ENCODE peak calls at places on chromosomes 7 and 10, in four cellular contexts. E is HepG2, V is SK-N-SH, W is GM12878. P is an unnamed sample.

GRCh38 chr10:73218466-73219191 is 28.4 kb downstream of the DNAJC9 start:
- DNase-seq in W (no peak), E (peak; percentile 35), V (peak; percentile 7), P (peak; percentile 11)

GRCh38 chr10:125448596-125448995 is 234.4 kb downstream of the TEX36 start:
- DNase-seq in V (peak; percentile 21), E (peak; percentile 5), W (no peak), P (peak; percentile 53)

GRCh38 chr10:74371696-74372095 is 220.7 kb downstream of the ADK start:
- DNase-seq in E (no peak), V (no peak), W (no peak), P (no peak)

GRCh38 chr10:26215923-26216576 is 524 bp upstream of the GAD2 start:
- DNase-seq in V (peak; percentile 50), E (no peak), W (no peak), P (peak; percentile 25)

GRCh38 chr10:24162236-24162635 is 46.7 kb upstream of the KIAA1217 start:
- DNase-seq in W (no peak), V (no peak), E (no peak), P (no peak)

GRCh38 chr7:1081931-1082401 is 5.9 kb upstream of the GPER1 start:
- DNase-seq in E (no peak), W (no peak), V (peak; percentile 90), P (no peak)

GRCh38 chr7:14902589-14902963 is at the start of gene DGKB:
- DNase-seq in V (peak; percentile 52), W (no peak), E (no peak), P (no peak)

GRCh38 chr10:71040890-71041590 is 152.7 kb upstream of the PCBD1 start:
- DNase-seq in E (no peak), W (no peak), V (peak; percentile 77), P (no peak)

GRCh38 chr10:48885376-48885775 is 54.3 kb downstream of the LRRC18 start:
- DNase-seq in E (peak; percentile 3), W (no peak), V (peak; percentile 70), P (peak; percentile 43)

GRCh38 chr7:1721047-1721687 is 51.1 kb downstream of the ELFN1 start:
- DNase-seq in V (no peak), E (no peak), W (no peak), P (no peak)

GRCh38 chr10:4941540-4942330 is 21.5 kb upstream of the AKR1C1 start:
- DNase-seq in W (no peak), V (no peak), E (peak; percentile 78), P (peak; percentile 51)

GRCh38 chr7:130418306-130418705 is 22.5 kb downstream of the CEP41 start:
- DNase-seq in V (no peak), W (no peak), E (no peak), P (no peak)

GRCh38 chr7:96979551-96980276 is 25.6 kb upstream of the DLX6 start:
- DNase-seq in E (no peak), W (no peak), V (no peak), P (no peak)

GRCh38 chr10:93139059-93139658 is 65.5 kb downstream of the CYP26A1 start:
- DNase-seq in V (no peak), W (no peak), E (no peak), P (no peak)

GRCh38 chr7:34463830-34464229 is 194.2 kb upstream of the NPSR1 start:
- DNase-seq in W (no peak), E (peak; percentile 11), V (no peak), P (peak; percentile 7)

GRCh38 chr10:93804200-93804599 is 46.5 kb downstream of the LGI1 start:
- DNase-seq in W (no peak), E (no peak), V (no peak), P (no peak)

GRCh38 chr10:71396714-71397339 is at the start of gene CDH23:
- DNase-seq in E (no peak), W (no peak), V (peak; percentile 88), P (peak; percentile 54)

GRCh38 chr7:47389171-47389922 is 192.6 kb downstream of the TNS3 start:
- DNase-seq in W (no peak), V (no peak), E (no peak), P (no peak)

GRCh38 chr10:36114141-36114540 is 472.0 kb upstream of the FZD8 start:
- DNase-seq in V (no peak), E (no peak), W (no peak), P (no peak)

GRCh38 chr7:70660154-70660818 is 471.7 kb upstream of the GALNT17 start:
- DNase-seq in V (no peak), E (no peak), W (no peak), P (no peak)

GRCh38 chr7:7369134-7369533 is 166.5 kb downstream of the COL28A1 start:
- DNase-seq in V (no peak), W (no peak), E (no peak), P (no peak)

GRCh38 chr10:15897282-15897681 is 37.0 kb upstream of the MINDY3 start:
- DNase-seq in W (no peak), E (no peak), V (no peak), P (peak; percentile 36)

GRCh38 chr10:13801156-13801906 is 214.6 kb downstream of the PRPF18 start:
- DNase-seq in W (no peak), E (no peak), V (no peak), P (no peak)

GRCh38 chr7:130865408-130866236 is 131.6 kb upstream of the KLF14 start:
- DNase-seq in V (no peak), W (no peak), E (no peak), P (no peak)

GRCh38 chr10:93383562-93383981 is 98.6 kb downstream of the MYOF start:
- DNase-seq in E (no peak), W (no peak), V (no peak), P (no peak)

GRCh38 chr7:143901360-143901709 is 641 bp downstream of the TCAF1 start:
- DNase-seq in V (no peak), W (no peak), E (peak; percentile 25), P (peak; percentile 12)

GRCh38 chr7:155988421-155988820 is 176.2 kb upstream of the SHH start:
- DNase-seq in V (peak; percentile 7), E (no peak), W (no peak), P (no peak)

GRCh38 chr7:132065193-132065972 is 509.0 kb upstream of the PODXL start:
- DNase-seq in V (peak; percentile 41), W (no peak), E (no peak), P (peak; percentile 94)

GRCh38 chr7:95172420-95172819 is 151.9 kb downstream of the PON1 start:
- DNase-seq in V (no peak), E (no peak), W (no peak), P (no peak)

GRCh38 chr7:95169678-95170077 is 154.7 kb downstream of the PON1 start:
- DNase-seq in V (no peak), W (no peak), E (no peak), P (no peak)
- TF ChIP-seq PBX3 in V (no peak), W (no peak), E (no peak), P (no peak)

DNA sequence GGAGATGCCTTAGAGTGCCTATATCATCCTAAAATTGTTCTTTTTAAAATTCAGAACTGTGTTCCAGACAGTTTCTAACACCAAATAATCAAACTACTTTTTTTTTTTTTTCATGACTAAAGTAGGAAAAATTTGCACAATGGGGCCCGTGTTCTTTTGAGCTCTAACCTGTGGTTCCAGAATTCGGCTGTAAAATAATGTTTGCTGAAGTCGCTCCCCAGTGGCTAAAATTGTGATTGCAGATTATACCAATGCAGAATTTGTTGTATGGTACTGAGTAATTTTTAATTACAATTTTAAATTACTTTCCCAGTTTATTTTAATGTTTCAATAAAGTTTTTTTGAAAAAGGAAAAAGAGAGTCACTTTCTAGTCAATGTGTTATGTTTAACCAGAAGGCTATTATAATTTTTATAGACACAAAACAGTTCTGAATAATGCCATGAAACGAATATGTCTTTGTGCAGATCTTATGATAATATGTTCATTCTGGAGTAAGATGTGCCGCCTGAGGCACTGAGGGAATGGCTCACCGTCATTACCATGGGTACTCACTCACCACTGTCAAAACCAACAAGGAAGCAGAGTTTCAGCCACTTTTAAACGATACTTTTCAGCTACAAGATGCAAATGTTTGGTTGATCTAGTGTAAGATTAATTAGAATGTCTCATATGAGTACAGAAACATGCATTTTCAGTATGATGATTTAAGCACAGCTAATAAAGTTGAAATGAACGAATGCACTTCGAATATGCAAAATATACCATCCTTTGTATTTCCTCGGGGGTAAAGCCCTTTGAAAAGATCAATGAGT is 173.6 kb downstream of the PRKCQ start:
- DNase-seq in W (no peak), E (peak; percentile 8), V (peak; percentile 39), P (peak; percentile 64)
- TF ChIP-seq PBX3 in W (no peak), E (no peak), V (no peak), P (no peak)

GRCh38 chr10:118482393-118483331 is 112.8 kb downstream of the PRLHR start:
- DNase-seq in V (no peak), W (no peak), E (no peak), P (no peak)
- TF ChIP-seq PBX3 in V (no peak), W (no peak), E (no peak), P (no peak)

DNA sequence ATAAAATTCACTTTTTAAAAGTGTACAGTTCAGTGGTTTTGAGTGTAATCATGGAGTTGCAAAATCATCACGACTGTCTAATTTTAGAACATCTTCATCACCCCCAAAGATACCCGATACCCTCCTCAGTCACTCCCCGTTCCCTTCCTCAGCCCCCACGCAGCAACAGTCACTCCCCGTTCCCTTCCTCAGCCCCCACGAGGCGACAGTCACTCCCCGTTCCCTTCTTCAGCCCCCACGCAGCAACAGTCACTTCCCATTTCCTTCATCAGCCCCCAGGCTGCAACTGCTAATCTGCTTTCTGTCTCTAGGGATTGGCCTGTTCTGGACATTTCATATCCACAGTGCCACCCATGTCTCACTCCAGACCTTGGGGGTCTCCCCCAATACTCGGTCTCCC is 161.6 kb upstream of the PPP2R2D start:
- DNase-seq in E (no peak), W (no peak), V (no peak), P (no peak)
- TF ChIP-seq PBX3 in E (no peak), W (no peak), V (no peak), P (no peak)

DNA sequence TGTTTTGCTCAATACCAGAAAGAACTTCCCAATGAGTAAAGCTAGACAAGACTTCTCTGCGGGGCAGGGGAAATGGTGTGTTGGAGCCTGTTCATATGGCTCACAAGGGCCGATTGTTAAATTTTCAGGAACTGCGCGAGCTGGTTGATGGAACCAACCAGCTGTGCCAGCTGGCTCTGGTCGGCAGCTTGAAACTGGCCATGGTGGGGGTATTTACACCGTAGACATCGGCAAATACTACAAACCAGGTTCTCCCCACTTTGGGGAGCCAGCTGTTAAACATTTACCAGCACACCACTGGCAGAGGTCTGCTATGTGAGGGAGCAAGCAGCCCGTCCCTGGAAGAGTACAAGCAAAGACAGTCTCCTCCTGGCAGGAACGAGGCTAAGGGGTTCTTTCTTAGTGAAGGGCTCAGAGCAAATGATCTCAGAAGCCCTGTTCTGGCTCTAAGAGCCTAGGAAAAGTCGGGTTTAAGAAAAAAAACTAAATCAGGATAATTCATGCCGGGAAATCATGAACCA is 8.8 kb upstream of the ZMIZ1 start:
- DNase-seq in E (peak; percentile 86), V (no peak), W (no peak), P (no peak)
- TF ChIP-seq PBX3 in E (no peak), V (no peak), W (no peak), P (no peak)

DNA sequence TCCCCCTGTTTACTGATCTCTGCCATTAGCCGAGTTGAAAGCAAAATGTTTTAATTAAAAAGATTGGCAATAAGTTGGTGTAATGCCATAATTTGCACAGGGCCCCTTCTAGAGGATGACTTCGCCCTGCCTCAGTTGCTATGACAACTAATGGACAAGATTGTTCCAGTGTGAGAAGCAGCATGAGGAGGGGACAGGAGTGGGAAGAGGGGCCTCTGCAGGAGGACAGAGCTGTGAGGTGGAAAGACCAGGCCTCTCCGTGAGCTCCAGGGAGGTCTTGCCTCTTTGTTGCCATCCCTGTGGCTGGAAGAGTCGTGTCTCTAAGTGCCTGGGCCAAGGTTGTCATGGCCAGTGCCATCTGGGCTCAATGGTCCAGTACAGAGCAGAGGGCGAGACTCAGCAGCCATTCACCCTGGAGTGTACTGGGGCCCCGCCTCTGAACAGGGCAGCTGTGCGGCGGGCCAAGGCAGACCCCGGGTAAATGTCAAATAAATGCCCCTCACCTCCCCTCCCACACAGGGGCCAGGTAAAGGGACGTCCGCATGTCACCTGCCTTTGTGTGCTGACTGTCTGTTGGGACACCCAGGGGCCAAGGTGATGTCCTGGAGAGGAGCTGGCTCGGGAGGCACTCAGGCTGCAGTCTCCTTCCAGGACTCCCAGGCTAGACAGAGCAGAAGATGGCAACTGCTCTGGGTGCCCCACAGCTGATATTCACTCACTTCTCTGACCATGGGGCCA is 97.0 kb upstream of the RET start:
- DNase-seq in E (no peak), W (no peak), V (peak; percentile 64), P (no peak)
- TF ChIP-seq PBX3 in E (no peak), W (no peak), V (no peak), P (no peak)